ENCODE peak calls at places on chromosomes 1 and 21, in nine cellular contexts. One of them, this sample, is unnamed.

GRCh38 chr1:192766876-192767275 is 42.0 kb upstream of the RGS2 start:
- DNase-seq in upper lobe of left lung: no peak
- DNase-seq in GM12878: no peak
- DNase-seq in K562: no peak
- DNase-seq in tibial nerve: no peak
- DNase-seq in ovary: no peak
- DNase-seq in stomach: no peak
- DNase-seq in A549: peak; percentile 10
- DNase-seq in H1: no peak
- DNase-seq in this sample: no peak

GRCh38 chr1:27940297-27940696 is 5.5 kb downstream of the SMPDL3B start:
- DNase-seq in A549: peak; percentile 20
- DNase-seq in tibial nerve: peak; percentile 76
- DNase-seq in stomach: peak; percentile 59
- DNase-seq in ovary: no peak
- DNase-seq in GM12878: no peak
- DNase-seq in K562: peak; percentile 74
- DNase-seq in upper lobe of left lung: peak; percentile 74
- DNase-seq in H1: no peak
- DNase-seq in this sample: no peak

GRCh38 chr1:180163044-180163443 is 8.4 kb downstream of the QSOX1 start:
- DNase-seq in ovary: no peak
- DNase-seq in stomach: no peak
- DNase-seq in K562: no peak
- DNase-seq in GM12878: no peak
- DNase-seq in tibial nerve: no peak
- DNase-seq in upper lobe of left lung: no peak
- DNase-seq in H1: no peak
- DNase-seq in A549: no peak
- DNase-seq in this sample: no peak

GRCh38 chr1:157968503-157968902 is 24.9 kb upstream of the KIRREL1 start:
- DNase-seq in H1: no peak
- DNase-seq in stomach: no peak
- DNase-seq in upper lobe of left lung: no peak
- DNase-seq in GM12878: no peak
- DNase-seq in ovary: no peak
- DNase-seq in K562: no peak
- DNase-seq in tibial nerve: peak; percentile 20
- DNase-seq in A549: peak; percentile 44
- DNase-seq in this sample: no peak

GRCh38 chr1:100868364-100868995 is 26.2 kb downstream of the EXTL2 start:
- DNase-seq in A549: peak; percentile 28
- DNase-seq in stomach: no peak
- DNase-seq in tibial nerve: no peak
- DNase-seq in upper lobe of left lung: no peak
- DNase-seq in H1: no peak
- DNase-seq in ovary: no peak
- DNase-seq in K562: peak; percentile 51
- DNase-seq in GM12878: no peak
- DNase-seq in this sample: no peak

GRCh38 chr21:34580181-34580700 is 34.7 kb downstream of the RCAN1 start:
- DNase-seq in K562: no peak
- DNase-seq in GM12878: no peak
- DNase-seq in upper lobe of left lung: no peak
- DNase-seq in stomach: peak; percentile 59
- DNase-seq in tibial nerve: no peak
- DNase-seq in H1: no peak
- DNase-seq in ovary: no peak
- DNase-seq in A549: no peak
- DNase-seq in this sample: no peak

GRCh38 chr1:182035097-182035770 is 26.3 kb downstream of the ZNF648 start:
- DNase-seq in ovary: no peak
- DNase-seq in stomach: no peak
- DNase-seq in upper lobe of left lung: no peak
- DNase-seq in K562: peak; percentile 26
- DNase-seq in A549: peak; percentile 39
- DNase-seq in tibial nerve: no peak
- DNase-seq in H1: no peak
- DNase-seq in GM12878: no peak
- DNase-seq in this sample: no peak

GRCh38 chr1:156471496-156472490 is 28.8 kb downstream of the MEF2D start:
- DNase-seq in H1: no peak
- DNase-seq in A549: peak; percentile 50
- DNase-seq in GM12878: no peak
- DNase-seq in upper lobe of left lung: peak; percentile 78
- DNase-seq in ovary: peak; percentile 75
- DNase-seq in tibial nerve: peak; percentile 27
- DNase-seq in K562: no peak
- DNase-seq in stomach: peak; percentile 98
- DNase-seq in this sample: peak; percentile 76

GRCh38 chr1:53421208-53421607 is 38.0 kb upstream of the DMRTB1 start:
- DNase-seq in GM12878: no peak
- DNase-seq in ovary: no peak
- DNase-seq in H1: no peak
- DNase-seq in K562: no peak
- DNase-seq in tibial nerve: no peak
- DNase-seq in upper lobe of left lung: no peak
- DNase-seq in A549: no peak
- DNase-seq in stomach: no peak
- DNase-seq in this sample: no peak

GRCh38 chr1:119372493-119373086 is 4.0 kb downstream of the HAO2 start:
- DNase-seq in tibial nerve: no peak
- DNase-seq in ovary: no peak
- DNase-seq in stomach: no peak
- DNase-seq in GM12878: no peak
- DNase-seq in H1: no peak
- DNase-seq in upper lobe of left lung: no peak
- DNase-seq in K562: peak; percentile 44
- DNase-seq in A549: peak; percentile 51
- DNase-seq in this sample: no peak

GRCh38 chr21:23686737-23687136 is 1920.5 kb downstream of the MRPL39 start:
- DNase-seq in GM12878: no peak
- DNase-seq in ovary: no peak
- DNase-seq in tibial nerve: no peak
- DNase-seq in stomach: no peak
- DNase-seq in A549: no peak
- DNase-seq in K562: no peak
- DNase-seq in upper lobe of left lung: no peak
- DNase-seq in H1: no peak
- DNase-seq in this sample: no peak

GRCh38 chr1:91871994-91872393 is 14.0 kb downstream of the TGFBR3 start:
- DNase-seq in GM12878: no peak
- DNase-seq in ovary: no peak
- DNase-seq in K562: no peak
- DNase-seq in tibial nerve: no peak
- DNase-seq in H1: no peak
- DNase-seq in stomach: no peak
- DNase-seq in upper lobe of left lung: no peak
- DNase-seq in A549: no peak
- DNase-seq in this sample: no peak

GRCh38 chr21:33070921-33071877 is 1.3 kb downstream of the OLIG1 start:
- DNase-seq in K562: no peak
- DNase-seq in ovary: no peak
- DNase-seq in H1: no peak
- DNase-seq in GM12878: no peak
- DNase-seq in tibial nerve: no peak
- DNase-seq in A549: peak; percentile 30
- DNase-seq in upper lobe of left lung: no peak
- DNase-seq in stomach: no peak
- DNase-seq in this sample: no peak

GRCh38 chr1:193367863-193368262 is 181.4 kb upstream of the B3GALT2 start:
- DNase-seq in K562: no peak
- DNase-seq in H1: no peak
- DNase-seq in stomach: no peak
- DNase-seq in GM12878: no peak
- DNase-seq in tibial nerve: no peak
- DNase-seq in ovary: no peak
- DNase-seq in upper lobe of left lung: no peak
- DNase-seq in A549: no peak
- DNase-seq in this sample: no peak

GRCh38 chr1:30550365-30551220 is 172.8 kb downstream of the MATN1 start:
- DNase-seq in tibial nerve: no peak
- DNase-seq in ovary: no peak
- DNase-seq in H1: no peak
- DNase-seq in A549: no peak
- DNase-seq in stomach: no peak
- DNase-seq in GM12878: no peak
- DNase-seq in K562: no peak
- DNase-seq in upper lobe of left lung: no peak
- DNase-seq in this sample: no peak

GRCh38 chr1:214571281-214571680 is 19.9 kb upstream of the PTPN14 start:
- DNase-seq in A549: no peak
- DNase-seq in upper lobe of left lung: no peak
- DNase-seq in K562: no peak
- DNase-seq in H1: no peak
- DNase-seq in ovary: no peak
- DNase-seq in stomach: no peak
- DNase-seq in tibial nerve: no peak
- DNase-seq in GM12878: no peak
- DNase-seq in this sample: no peak
- H3K27ac ChIP-seq in A549: peak overlapping the region; percentile 56
- H3K27ac ChIP-seq in upper lobe of left lung: no peak overlapping the region
- H3K27ac ChIP-seq in K562: no peak overlapping the region
- H3K27ac ChIP-seq in H1: no peak overlapping the region
- H3K27ac ChIP-seq in ovary: peak overlapping the region; percentile 46
- H3K27ac ChIP-seq in stomach: no peak overlapping the region
- H3K27ac ChIP-seq in tibial nerve: no peak overlapping the region
- H3K27ac ChIP-seq in GM12878: no peak overlapping the region
- H3K27ac ChIP-seq in this sample: no peak overlapping the region

DNA sequence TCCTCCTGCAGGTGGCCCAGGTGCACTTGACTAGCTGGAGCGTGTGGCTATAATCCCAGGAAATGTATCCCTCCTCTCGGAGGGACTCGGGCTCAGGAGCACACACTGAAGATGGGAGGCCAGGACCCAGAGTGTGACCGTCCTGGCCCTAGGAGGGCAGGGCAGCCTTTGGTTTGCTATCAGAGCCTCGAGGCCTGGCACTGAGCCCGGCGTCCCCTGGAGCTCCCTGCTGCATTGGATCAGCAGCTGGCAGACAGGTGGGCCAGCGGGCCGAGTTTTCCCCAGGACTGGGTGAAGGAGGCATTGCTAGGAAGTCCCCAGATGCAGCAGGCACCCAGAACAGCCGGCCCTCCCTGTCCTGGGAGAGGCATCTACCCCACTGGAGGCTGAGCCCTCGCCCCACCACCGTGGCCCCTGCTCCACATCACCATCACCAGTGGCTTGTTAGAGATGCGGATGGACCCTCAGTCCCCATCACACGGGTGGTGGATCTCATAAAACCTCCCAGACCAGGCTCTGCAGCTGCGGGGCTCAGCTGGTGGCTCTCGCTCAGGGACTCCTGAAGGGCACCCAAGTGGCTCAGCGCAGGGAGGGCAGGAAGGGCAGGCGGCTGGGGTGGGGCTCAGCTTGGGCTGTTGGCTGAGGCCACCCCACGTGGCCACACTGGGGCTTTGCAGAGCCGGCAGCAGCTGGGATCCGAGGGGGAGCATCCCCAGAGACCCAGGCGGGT is 32.7 kb upstream of the POFUT2 start:
- DNase-seq in H1: no peak
- DNase-seq in upper lobe of left lung: no peak
- DNase-seq in A549: no peak
- DNase-seq in GM12878: no peak
- DNase-seq in ovary: peak; percentile 49
- DNase-seq in K562: no peak
- DNase-seq in tibial nerve: no peak
- DNase-seq in stomach: no peak
- DNase-seq in this sample: peak; percentile 66
- TF ChIP-seq POLR2A in H1: no peak
- TF ChIP-seq POLR2A in upper lobe of left lung: no peak
- TF ChIP-seq POLR2A in A549: no peak
- TF ChIP-seq POLR2A in GM12878: no peak
- TF ChIP-seq POLR2A in ovary: no peak
- TF ChIP-seq POLR2A in K562: no peak
- TF ChIP-seq POLR2A in tibial nerve: no peak
- TF ChIP-seq POLR2A in stomach: no peak
- TF ChIP-seq POLR2A in this sample: no peak

DNA sequence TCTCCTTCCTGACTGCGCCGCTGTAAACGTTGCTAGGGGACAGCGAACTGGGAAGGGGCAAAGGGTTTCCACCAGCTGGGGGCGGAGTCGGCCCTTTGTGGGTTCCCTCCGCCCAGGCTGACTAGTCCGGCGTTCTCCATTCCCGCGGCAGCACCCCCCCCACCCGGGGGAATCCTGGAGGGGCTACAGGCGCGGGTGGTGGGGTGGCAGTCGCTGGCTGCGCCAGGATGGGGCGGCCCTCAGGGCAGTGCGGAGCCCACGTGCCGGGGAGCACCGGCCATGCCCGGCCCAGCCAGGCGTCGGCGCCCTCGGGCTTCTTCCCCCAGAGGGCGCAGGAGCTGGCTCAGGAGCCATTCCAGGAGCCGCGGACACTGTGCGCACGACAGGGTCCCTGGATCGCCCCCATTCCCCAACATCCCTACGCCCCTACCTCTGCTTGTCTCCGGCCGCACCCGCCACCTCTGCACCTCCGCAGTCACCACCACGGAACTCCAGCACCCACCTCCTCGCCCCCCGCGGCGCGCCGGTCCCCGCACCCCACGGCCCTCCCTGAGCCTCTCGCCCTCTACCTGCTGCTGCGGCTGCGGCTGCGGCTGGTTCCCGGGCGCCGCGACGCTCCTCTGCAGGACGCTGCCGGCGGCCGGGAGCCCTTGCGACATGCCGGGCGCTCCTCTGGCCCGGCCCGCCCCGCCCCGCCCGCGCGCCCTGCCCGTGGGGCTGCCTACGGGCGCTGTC is 369 bp downstream of the BATF3 start:
- DNase-seq in tibial nerve: peak; percentile 26
- DNase-seq in A549: peak; percentile 72
- DNase-seq in H1: peak; percentile 33
- DNase-seq in K562: peak; percentile 75
- DNase-seq in stomach: peak; percentile 52
- DNase-seq in ovary: peak; percentile 43
- DNase-seq in upper lobe of left lung: peak; percentile 54
- DNase-seq in GM12878: no peak
- DNase-seq in this sample: peak; percentile 70
- TF ChIP-seq EP300 in tibial nerve: no peak
- TF ChIP-seq EP300 in A549: no peak
- TF ChIP-seq EP300 in H1: no peak
- TF ChIP-seq EP300 in K562: no peak
- TF ChIP-seq EP300 in stomach: no peak
- TF ChIP-seq EP300 in ovary: no peak
- TF ChIP-seq EP300 in upper lobe of left lung: no peak
- TF ChIP-seq EP300 in GM12878: no peak
- TF ChIP-seq EP300 in this sample: no peak

GRCh38 chr1:15475737-15476314 is at the start of gene CELA2B:
- DNase-seq in upper lobe of left lung: no peak
- DNase-seq in ovary: no peak
- DNase-seq in tibial nerve: no peak
- DNase-seq in stomach: no peak
- DNase-seq in K562: peak; percentile 18
- DNase-seq in H1: no peak
- DNase-seq in GM12878: no peak
- DNase-seq in A549: no peak
- DNase-seq in this sample: no peak

GRCh38 chr1:15472595-15472994 is 3.3 kb upstream of the CELA2B start:
- DNase-seq in GM12878: no peak
- DNase-seq in stomach: no peak
- DNase-seq in H1: no peak
- DNase-seq in ovary: no peak
- DNase-seq in tibial nerve: no peak
- DNase-seq in K562: peak; percentile 27
- DNase-seq in upper lobe of left lung: no peak
- DNase-seq in A549: no peak
- DNase-seq in this sample: no peak

GRCh38 chr1:15479654-15480347 is 3.9 kb downstream of the CELA2B start:
- DNase-seq in upper lobe of left lung: no peak
- DNase-seq in A549: no peak
- DNase-seq in GM12878: no peak
- DNase-seq in tibial nerve: no peak
- DNase-seq in H1: no peak
- DNase-seq in ovary: no peak
- DNase-seq in K562: no peak
- DNase-seq in stomach: no peak
- DNase-seq in this sample: no peak

GRCh38 chr1:15476927-15477326 is 1.0 kb downstream of the CELA2B start:
- DNase-seq in ovary: no peak
- DNase-seq in stomach: no peak
- DNase-seq in GM12878: no peak
- DNase-seq in K562: no peak
- DNase-seq in upper lobe of left lung: no peak
- DNase-seq in tibial nerve: no peak
- DNase-seq in H1: no peak
- DNase-seq in A549: no peak
- DNase-seq in this sample: no peak
- H3K27ac ChIP-seq in ovary: no peak overlapping the region
- H3K27ac ChIP-seq in stomach: no peak overlapping the region
- H3K27ac ChIP-seq in GM12878: no peak overlapping the region
- H3K27ac ChIP-seq in K562: no peak overlapping the region
- H3K27ac ChIP-seq in upper lobe of left lung: no peak overlapping the region
- H3K27ac ChIP-seq in tibial nerve: no peak overlapping the region
- H3K27ac ChIP-seq in H1: no peak overlapping the region
- H3K27ac ChIP-seq in A549: no peak overlapping the region
- H3K27ac ChIP-seq in this sample: no peak overlapping the region